ENCODE peak calls at places on chromosomes 11 and 22, in four cellular contexts. U is IMR-90, K is epithelial cell of esophagus, S is fibroblast of mammary gland. I is an unnamed sample.

GRCh38 chr11:269146-269890 is 8.9 kb upstream of the NLRP6 start:
- DNase-seq in U (no peak), K (peak; percentile 71), S (peak; percentile 10), I (no peak)

GRCh38 chr11:69891421-69892236 is 72.4 kb upstream of the FGF3 start:
- DNase-seq in U (peak; percentile 51), K (no peak), S (no peak), I (no peak)

GRCh38 chr11:108958446-108959123 is 293.7 kb downstream of the DDX10 start:
- DNase-seq in U (peak; percentile 82), K (peak; percentile 70), S (peak; percentile 84), I (no peak)

GRCh38 chr22:37303821-37304274 is 21.5 kb downstream of the CYTH4 start:
- DNase-seq in U (peak; percentile 95), K (peak; percentile 90), S (peak; percentile 94), I (peak; percentile 38)

GRCh38 chr11:67999201-67999629 is 4.7 kb downstream of the UNC93B1 start:
- DNase-seq in U (no peak), K (no peak), S (no peak), I (no peak)

GRCh38 chr11:124277207-124277606 is 21.0 kb downstream of the OR8G5 start:
- DNase-seq in U (no peak), K (no peak), S (no peak), I (no peak)

GRCh38 chr11:81159900-81160299 is 1573.8 kb downstream of the FAM181B start:
- DNase-seq in U (no peak), K (no peak), S (no peak), I (no peak)

GRCh38 chr11:70942593-70942992 is 309.8 kb downstream of the SHANK2 start:
- DNase-seq in U (no peak), K (no peak), S (peak; percentile 12), I (no peak)

GRCh38 chr11:131667566-131667965 is 297.2 kb downstream of the NTM start:
- DNase-seq in U (no peak), K (no peak), S (no peak), I (no peak)

GRCh38 chr11:110337570-110338193 is 41.3 kb upstream of the RDX start:
- DNase-seq in U (peak; percentile 52), K (peak; percentile 90), S (peak; percentile 12), I (no peak)

GRCh38 chr11:22761066-22761465 is 68.5 kb downstream of the SVIP start:
- DNase-seq in U (no peak), K (no peak), S (no peak), I (no peak)

GRCh38 chr11:45266693-45267451 is 19.3 kb downstream of the SYT13 start:
- DNase-seq in U (no peak), K (no peak), S (no peak), I (no peak)

GRCh38 chr11:69491071-69492031 is 9.9 kb downstream of the LINC01488 start:
- DNase-seq in U (no peak), K (no peak), S (no peak), I (no peak)

GRCh38 chr11:12042215-12042676 is 33.8 kb upstream of the DKK3 start:
- DNase-seq in U (peak; percentile 99), K (peak; percentile 97), S (peak; percentile 99), I (peak; percentile 76)

GRCh38 chr11:34136420-34136819 is 31.0 kb downstream of the NAT10 start:
- DNase-seq in U (no peak), K (no peak), S (no peak), I (no peak)

GRCh38 chr11:129979046-129979605 is 23.5 kb downstream of the PRDM10 start:
- DNase-seq in U (no peak), K (no peak), S (no peak), I (no peak)
- H3K4me3 ChIP-seq in U (no peak overlapping the region), K (no peak overlapping the region), S (no peak overlapping the region), I (no peak overlapping the region)

GRCh38 chr11:26473216-26474194 is 98.6 kb downstream of the MUC15 start:
- DNase-seq in U (no peak), K (no peak), S (no peak), I (no peak)

GRCh38 chr11:26474401-26474800 is 97.7 kb downstream of the MUC15 start:
- DNase-seq in U (no peak), K (no peak), S (no peak), I (no peak)

GRCh38 chr11:26467506-26467905 is 104.6 kb downstream of the MUC15 start:
- DNase-seq in U (no peak), K (no peak), S (no peak), I (no peak)

GRCh38 chr11:26465270-26465669 is 106.8 kb downstream of the MUC15 start:
- DNase-seq in U (no peak), K (no peak), S (no peak), I (no peak)

GRCh38 chr11:26470992-26471391 is 101.1 kb downstream of the MUC15 start:
- DNase-seq in U (no peak), K (no peak), S (no peak), I (no peak)
- TF ChIP-seq CTCF in U (no peak), K (no peak), S (no peak), I (no peak)

DNA sequence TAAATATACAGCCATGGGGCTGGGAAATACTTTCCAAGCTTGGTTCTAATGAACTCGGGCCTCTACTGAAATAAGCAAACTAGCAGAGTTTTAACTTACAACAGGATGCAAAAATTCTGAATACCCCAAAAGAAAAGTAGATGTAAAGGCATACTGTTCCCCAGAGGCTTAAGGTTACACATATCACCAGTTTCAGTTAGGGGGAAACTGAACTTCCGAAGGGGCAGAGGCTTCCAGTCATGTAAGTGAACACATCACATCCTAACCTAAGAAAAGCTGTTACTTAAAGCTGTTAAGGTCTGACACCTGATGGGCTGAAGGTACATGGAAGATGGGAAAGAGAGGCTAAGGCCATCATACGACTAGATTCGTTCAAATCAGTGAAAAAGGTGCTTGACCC is 2.3 kb downstream of the GAB2 start:
- DNase-seq in U (no peak), K (no peak), S (no peak), I (no peak)
- H3K4me3 ChIP-seq in U (no peak overlapping the region), K (no peak overlapping the region), S (no peak overlapping the region), I (no peak overlapping the region)

GRCh38 chr11:72451836-72452376 is 17.6 kb upstream of the CLPB start:
- DNase-seq in U (no peak), K (no peak), S (no peak), I (no peak)

GRCh38 chr11:72445423-72445822 is 11.1 kb upstream of the CLPB start:
- DNase-seq in U (no peak), K (no peak), S (no peak), I (no peak)

GRCh38 chr11:72443016-72443415 is 8.7 kb upstream of the CLPB start:
- DNase-seq in U (peak; percentile 39), K (peak; percentile 47), S (peak; percentile 57), I (no peak)

GRCh38 chr11:72441647-72442267 is 7.4 kb upstream of the CLPB start:
- DNase-seq in U (peak; percentile 63), K (no peak), S (peak; percentile 48), I (no peak)

GRCh38 chr11:72446929-72447753 is 12.8 kb upstream of the CLPB start:
- DNase-seq in U (peak; percentile 69), K (peak; percentile 69), S (peak; percentile 75), I (peak; percentile 60)
- TF ChIP-seq CTCF in U (peak; percentile 93), K (peak; percentile 77), S (peak; percentile 91), I (peak; percentile 81)